ENCODE peak calls at places on chromosomes 13 and 19, in five cellular contexts. One of them, this sample, is unnamed.

GRCh38 chr13:20182231-20182846 is 10.4 kb downstream of the GJB2 start:
- DNase-seq in mammary epithelial cell: peak; percentile 54
- DNase-seq in upper lobe of right lung: no peak
- DNase-seq in naive thymus-derived CD4-positive, alpha-beta T cell: peak; percentile 67
- DNase-seq in SJSA1: peak; percentile 28
- DNase-seq in this sample: peak; percentile 38

GRCh38 chr13:25951831-25952230 is 100.0 kb downstream of the SHISA2 start:
- DNase-seq in mammary epithelial cell: no peak
- DNase-seq in SJSA1: no peak
- DNase-seq in naive thymus-derived CD4-positive, alpha-beta T cell: no peak
- DNase-seq in upper lobe of right lung: no peak
- DNase-seq in this sample: no peak

GRCh38 chr19:40309666-40310065 is 24.5 kb upstream of the AKT2 start:
- DNase-seq in naive thymus-derived CD4-positive, alpha-beta T cell: no peak
- DNase-seq in upper lobe of right lung: no peak
- DNase-seq in mammary epithelial cell: no peak
- DNase-seq in SJSA1: no peak
- DNase-seq in this sample: no peak

GRCh38 chr13:28636677-28637317 is 22.1 kb upstream of the POMP start:
- DNase-seq in upper lobe of right lung: no peak
- DNase-seq in mammary epithelial cell: peak; percentile 36
- DNase-seq in naive thymus-derived CD4-positive, alpha-beta T cell: peak; percentile 62
- DNase-seq in SJSA1: peak; percentile 54
- DNase-seq in this sample: peak; percentile 82

GRCh38 chr13:49436890-49437289 is 7.0 kb downstream of the CAB39L start:
- DNase-seq in mammary epithelial cell: peak; percentile 29
- DNase-seq in upper lobe of right lung: no peak
- DNase-seq in SJSA1: peak; percentile 22
- DNase-seq in naive thymus-derived CD4-positive, alpha-beta T cell: no peak
- DNase-seq in this sample: no peak

GRCh38 chr19:19420570-19421301 is 15.3 kb downstream of the GATAD2A start:
- DNase-seq in upper lobe of right lung: no peak
- DNase-seq in SJSA1: no peak
- DNase-seq in naive thymus-derived CD4-positive, alpha-beta T cell: no peak
- DNase-seq in mammary epithelial cell: no peak
- DNase-seq in this sample: no peak

GRCh38 chr13:46812398-46812797 is 15.4 kb upstream of the ESD start:
- DNase-seq in naive thymus-derived CD4-positive, alpha-beta T cell: no peak
- DNase-seq in mammary epithelial cell: no peak
- DNase-seq in upper lobe of right lung: no peak
- DNase-seq in SJSA1: no peak
- DNase-seq in this sample: no peak

GRCh38 chr19:48481846-48482639 is 12.9 kb downstream of the CYTH2 start:
- DNase-seq in naive thymus-derived CD4-positive, alpha-beta T cell: no peak
- DNase-seq in SJSA1: no peak
- DNase-seq in upper lobe of right lung: no peak
- DNase-seq in mammary epithelial cell: no peak
- DNase-seq in this sample: no peak

GRCh38 chr19:30449673-30450072 is 77.5 kb downstream of the ZNF536 start:
- DNase-seq in upper lobe of right lung: peak; percentile 0
- DNase-seq in SJSA1: no peak
- DNase-seq in mammary epithelial cell: no peak
- DNase-seq in naive thymus-derived CD4-positive, alpha-beta T cell: no peak
- DNase-seq in this sample: no peak

GRCh38 chr13:50629497-50629896 is 214.0 kb downstream of the DLEU7 start:
- DNase-seq in naive thymus-derived CD4-positive, alpha-beta T cell: no peak
- DNase-seq in upper lobe of right lung: no peak
- DNase-seq in SJSA1: no peak
- DNase-seq in mammary epithelial cell: no peak
- DNase-seq in this sample: no peak

GRCh38 chr13:100387416-100387815 is 201.2 kb downstream of the GGACT start:
- DNase-seq in mammary epithelial cell: no peak
- DNase-seq in SJSA1: no peak
- DNase-seq in upper lobe of right lung: no peak
- DNase-seq in naive thymus-derived CD4-positive, alpha-beta T cell: no peak
- DNase-seq in this sample: no peak

GRCh38 chr13:100378533-100378932 is 210.1 kb downstream of the GGACT start:
- DNase-seq in naive thymus-derived CD4-positive, alpha-beta T cell: no peak
- DNase-seq in SJSA1: no peak
- DNase-seq in mammary epithelial cell: no peak
- DNase-seq in upper lobe of right lung: no peak
- DNase-seq in this sample: no peak

GRCh38 chr13:100381595-100382224 is 206.9 kb downstream of the GGACT start:
- DNase-seq in upper lobe of right lung: no peak
- DNase-seq in SJSA1: no peak
- DNase-seq in naive thymus-derived CD4-positive, alpha-beta T cell: no peak
- DNase-seq in mammary epithelial cell: no peak
- DNase-seq in this sample: no peak

GRCh38 chr13:100382787-100383186 is 205.8 kb downstream of the GGACT start:
- DNase-seq in upper lobe of right lung: no peak
- DNase-seq in mammary epithelial cell: no peak
- DNase-seq in SJSA1: no peak
- DNase-seq in naive thymus-derived CD4-positive, alpha-beta T cell: no peak
- DNase-seq in this sample: no peak
- H3K4me1 ChIP-seq in upper lobe of right lung: no peaks in the 10 kb centered on the region
- H3K4me1 ChIP-seq in mammary epithelial cell: peaks cover 4% of the 10 kb centered on the region
- H3K4me1 ChIP-seq in SJSA1: peaks cover 11% of the 10 kb centered on the region
- H3K4me1 ChIP-seq in naive thymus-derived CD4-positive, alpha-beta T cell: no peaks in the 10 kb centered on the region
- H3K4me1 ChIP-seq in this sample: no peaks in the 10 kb centered on the region

GRCh38 chr19:5354403-5354802 is 13.8 kb upstream of the PTPRS start:
- DNase-seq in SJSA1: no peak
- DNase-seq in naive thymus-derived CD4-positive, alpha-beta T cell: no peak
- DNase-seq in upper lobe of right lung: no peak
- DNase-seq in mammary epithelial cell: no peak
- DNase-seq in this sample: peak; percentile 75

GRCh38 chr19:5355076-5355475 is 14.5 kb upstream of the PTPRS start:
- DNase-seq in upper lobe of right lung: no peak
- DNase-seq in SJSA1: no peak
- DNase-seq in mammary epithelial cell: no peak
- DNase-seq in naive thymus-derived CD4-positive, alpha-beta T cell: no peak
- DNase-seq in this sample: no peak

GRCh38 chr19:5352229-5352763 is 11.7 kb upstream of the PTPRS start:
- DNase-seq in SJSA1: no peak
- DNase-seq in upper lobe of right lung: no peak
- DNase-seq in naive thymus-derived CD4-positive, alpha-beta T cell: no peak
- DNase-seq in mammary epithelial cell: peak; percentile 66
- DNase-seq in this sample: peak; percentile 23

GRCh38 chr19:5349041-5349440 is 8.4 kb upstream of the PTPRS start:
- DNase-seq in mammary epithelial cell: no peak
- DNase-seq in SJSA1: no peak
- DNase-seq in upper lobe of right lung: no peak
- DNase-seq in naive thymus-derived CD4-positive, alpha-beta T cell: no peak
- DNase-seq in this sample: no peak

DNA sequence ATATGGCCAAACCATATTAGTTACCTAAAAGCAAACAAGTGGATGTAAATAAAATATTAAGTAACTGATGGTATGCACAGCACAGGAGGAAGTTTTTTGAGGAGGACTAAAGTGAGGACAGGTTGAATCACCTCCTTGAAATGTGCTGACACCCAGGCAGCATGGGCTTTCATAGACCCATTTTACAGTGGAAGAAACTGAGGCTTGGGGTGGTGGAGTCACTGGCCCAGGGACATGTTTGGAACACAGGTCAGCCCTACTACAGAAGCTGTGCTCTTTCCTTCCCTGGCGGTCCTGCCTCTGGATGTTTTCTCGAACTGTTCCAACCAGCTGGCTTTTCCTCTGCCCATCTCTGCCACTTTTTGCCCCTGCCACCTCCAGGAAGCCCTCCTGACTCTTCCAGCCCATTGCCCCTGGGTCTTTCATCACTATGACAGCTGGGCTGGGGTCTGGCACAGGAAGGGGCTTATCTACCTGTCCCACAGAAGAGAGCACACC is 11.2 kb upstream of the PTPRS start:
- DNase-seq in naive thymus-derived CD4-positive, alpha-beta T cell: no peak
- DNase-seq in mammary epithelial cell: no peak
- DNase-seq in upper lobe of right lung: no peak
- DNase-seq in SJSA1: no peak
- DNase-seq in this sample: no peak
- H3K4me1 ChIP-seq in naive thymus-derived CD4-positive, alpha-beta T cell: no peaks in the 10 kb centered on the region
- H3K4me1 ChIP-seq in mammary epithelial cell: no peaks in the 10 kb centered on the region
- H3K4me1 ChIP-seq in upper lobe of right lung: no peaks in the 10 kb centered on the region
- H3K4me1 ChIP-seq in SJSA1: no peaks in the 10 kb centered on the region
- H3K4me1 ChIP-seq in this sample: no peaks in the 10 kb centered on the region

DNA sequence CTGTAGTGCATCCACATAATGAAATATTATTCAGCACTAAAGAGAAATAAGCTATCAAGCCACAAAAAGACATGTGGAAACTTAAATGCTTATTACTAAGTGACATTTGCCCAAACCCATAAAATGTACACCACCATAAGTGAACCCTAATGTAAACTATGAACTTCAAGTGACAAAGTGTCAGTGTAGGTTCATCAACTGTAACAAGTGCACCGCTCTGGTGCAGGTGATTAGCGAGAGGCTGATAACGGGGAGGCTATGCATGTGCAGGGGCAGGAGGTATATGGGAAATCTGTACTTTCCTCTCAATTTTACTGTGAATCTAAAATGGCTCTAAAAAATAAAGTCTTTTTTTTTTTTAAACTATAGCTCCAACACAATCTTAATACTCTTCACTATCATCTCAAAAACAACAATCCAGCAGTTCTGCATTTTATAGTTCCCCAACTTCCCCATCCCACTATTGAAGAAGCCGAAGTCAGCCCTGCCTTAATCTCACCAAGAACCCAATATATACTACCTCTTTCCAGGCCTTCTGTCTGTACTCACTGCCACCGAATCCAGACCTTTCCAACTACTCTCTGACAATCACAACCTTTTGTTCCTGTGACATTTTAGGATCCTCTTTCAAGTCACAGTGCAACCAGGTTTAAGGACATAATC is 22.6 kb downstream of the ELF1 start:
- DNase-seq in upper lobe of right lung: no peak
- DNase-seq in mammary epithelial cell: no peak
- DNase-seq in SJSA1: no peak
- DNase-seq in naive thymus-derived CD4-positive, alpha-beta T cell: no peak
- DNase-seq in this sample: no peak
- H3K4me1 ChIP-seq in upper lobe of right lung: peaks cover 32% of the 10 kb centered on the region
- H3K4me1 ChIP-seq in mammary epithelial cell: peaks cover 28% of the 10 kb centered on the region
- H3K4me1 ChIP-seq in SJSA1: no peaks in the 10 kb centered on the region
- H3K4me1 ChIP-seq in naive thymus-derived CD4-positive, alpha-beta T cell: peaks cover 60% of the 10 kb centered on the region
- H3K4me1 ChIP-seq in this sample: peaks cover 10% of the 10 kb centered on the region

DNA sequence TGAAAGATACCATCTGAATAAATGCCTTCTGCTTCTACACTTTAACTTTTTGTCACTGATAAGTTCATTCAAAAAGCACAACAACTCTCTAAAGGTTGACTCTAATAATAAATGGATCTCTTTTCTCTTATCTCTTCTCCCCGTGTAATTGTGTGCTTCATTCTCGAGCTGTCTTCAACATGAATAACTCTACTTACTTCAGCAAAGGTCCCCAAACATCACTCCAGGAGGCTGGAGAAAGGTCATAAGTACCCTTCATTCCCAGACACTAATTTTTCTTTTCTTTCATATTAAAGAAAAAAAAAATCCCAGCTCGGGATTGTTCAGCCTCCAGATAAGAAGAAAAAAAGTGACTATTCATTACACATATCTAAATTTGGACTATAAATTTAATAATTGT is 222.2 kb downstream of the FOXO1 start:
- DNase-seq in mammary epithelial cell: no peak
- DNase-seq in SJSA1: no peak
- DNase-seq in naive thymus-derived CD4-positive, alpha-beta T cell: no peak
- DNase-seq in upper lobe of right lung: no peak
- DNase-seq in this sample: no peak
- H3K4me1 ChIP-seq in mammary epithelial cell: peaks cover 18% of the 10 kb centered on the region
- H3K4me1 ChIP-seq in SJSA1: peaks cover 31% of the 10 kb centered on the region
- H3K4me1 ChIP-seq in naive thymus-derived CD4-positive, alpha-beta T cell: peaks cover 7% of the 10 kb centered on the region
- H3K4me1 ChIP-seq in upper lobe of right lung: peaks cover 27% of the 10 kb centered on the region
- H3K4me1 ChIP-seq in this sample: peaks cover 31% of the 10 kb centered on the region

DNA sequence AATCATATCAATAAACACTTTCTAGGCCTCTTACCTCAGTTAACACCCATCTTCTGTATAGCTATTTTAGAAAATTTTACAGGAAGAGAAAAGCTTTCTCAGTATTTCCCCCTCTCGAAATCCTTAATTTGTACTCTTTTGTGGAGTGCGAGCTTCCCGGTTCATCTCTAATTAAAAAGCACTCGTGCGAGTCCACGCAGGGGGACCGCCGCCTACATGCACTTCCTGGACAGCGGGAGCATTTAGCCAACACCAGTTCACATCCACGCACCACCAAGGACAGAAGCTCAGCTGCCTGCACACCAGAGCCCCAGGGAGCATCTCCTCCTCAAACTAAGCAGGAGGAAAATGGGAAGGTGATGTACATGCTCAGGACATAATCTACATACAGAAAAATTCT is 60.0 kb downstream of the RASA3 start:
- DNase-seq in naive thymus-derived CD4-positive, alpha-beta T cell: no peak
- DNase-seq in mammary epithelial cell: no peak
- DNase-seq in upper lobe of right lung: peak; percentile 22
- DNase-seq in SJSA1: no peak
- DNase-seq in this sample: no peak
- H3K4me1 ChIP-seq in naive thymus-derived CD4-positive, alpha-beta T cell: peaks cover 19% of the 10 kb centered on the region
- H3K4me1 ChIP-seq in mammary epithelial cell: no peaks in the 10 kb centered on the region
- H3K4me1 ChIP-seq in upper lobe of right lung: peaks cover 18% of the 10 kb centered on the region
- H3K4me1 ChIP-seq in SJSA1: peaks cover 15% of the 10 kb centered on the region
- H3K4me1 ChIP-seq in this sample: peaks cover 3% of the 10 kb centered on the region

DNA sequence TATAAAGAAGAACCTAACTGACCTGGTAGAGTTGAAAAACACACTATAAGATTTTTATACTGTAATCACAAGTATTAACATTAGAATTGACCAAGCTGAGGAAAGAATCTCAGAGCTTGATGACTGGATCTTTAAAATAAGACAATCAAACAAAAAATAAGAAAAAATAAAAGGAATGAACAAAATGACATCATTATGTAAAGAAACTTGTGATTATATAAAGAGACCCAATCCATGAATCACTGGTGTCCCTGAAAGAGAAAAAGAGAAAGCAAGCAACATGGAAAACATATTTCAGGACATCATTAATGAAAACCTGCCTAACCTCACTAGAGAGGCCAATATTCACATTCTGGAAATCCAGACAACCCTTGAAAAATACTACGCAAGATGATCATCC is 822.5 kb upstream of the SLITRK5 start:
- DNase-seq in upper lobe of right lung: no peak
- DNase-seq in mammary epithelial cell: no peak
- DNase-seq in SJSA1: no peak
- DNase-seq in naive thymus-derived CD4-positive, alpha-beta T cell: no peak
- DNase-seq in this sample: no peak
- H3K4me1 ChIP-seq in upper lobe of right lung: no peaks in the 10 kb centered on the region
- H3K4me1 ChIP-seq in mammary epithelial cell: peaks cover 9% of the 10 kb centered on the region
- H3K4me1 ChIP-seq in SJSA1: no peaks in the 10 kb centered on the region
- H3K4me1 ChIP-seq in naive thymus-derived CD4-positive, alpha-beta T cell: no peaks in the 10 kb centered on the region
- H3K4me1 ChIP-seq in this sample: no peaks in the 10 kb centered on the region

DNA sequence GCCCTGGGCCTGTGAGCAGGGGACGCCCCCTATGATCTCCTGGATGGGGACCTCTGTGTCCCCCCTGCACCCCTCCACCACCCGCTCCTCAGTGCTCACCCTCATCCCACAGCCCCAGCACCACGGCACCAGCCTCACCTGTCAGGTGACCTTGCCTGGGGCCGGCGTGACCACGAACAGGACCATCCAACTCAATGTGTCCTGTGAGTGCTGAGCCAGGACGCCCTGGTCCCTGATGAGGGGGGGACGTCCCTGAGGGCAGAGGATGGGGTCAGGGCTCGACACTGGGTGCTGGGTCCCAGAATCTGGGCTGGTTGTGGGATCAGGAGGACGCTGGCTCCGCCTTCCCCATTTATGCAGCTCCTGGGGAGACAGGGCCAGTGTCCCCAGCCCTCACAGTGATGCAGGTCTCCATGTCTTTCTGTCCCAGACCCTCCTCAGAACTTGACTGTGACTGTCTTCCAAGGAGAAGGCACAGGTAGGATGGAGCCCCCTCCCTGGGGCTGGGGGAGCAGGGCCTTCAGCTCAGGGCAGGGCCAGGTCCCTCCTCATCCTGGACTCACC is 2.5 kb downstream of the SIGLEC7 start:
- DNase-seq in upper lobe of right lung: no peak
- DNase-seq in naive thymus-derived CD4-positive, alpha-beta T cell: no peak
- DNase-seq in SJSA1: no peak
- DNase-seq in mammary epithelial cell: no peak
- DNase-seq in this sample: no peak
- H3K4me1 ChIP-seq in upper lobe of right lung: no peaks in the 10 kb centered on the region
- H3K4me1 ChIP-seq in naive thymus-derived CD4-positive, alpha-beta T cell: no peaks in the 10 kb centered on the region
- H3K4me1 ChIP-seq in SJSA1: no peaks in the 10 kb centered on the region
- H3K4me1 ChIP-seq in mammary epithelial cell: no peaks in the 10 kb centered on the region
- H3K4me1 ChIP-seq in this sample: peaks cover 2% of the 10 kb centered on the region